ENCODE peak calls at places on chromosome 15, in six cellular contexts. S is iPS DF 6.9; H is stimulated activated CD4-positive, alpha-beta T cell treated with anti-CD3 and anti-CD28 coated beads, Interleukin-2, amount 100 ng/mL, for 48 hours; O is ELR; A is left cardiac atrium; M is NCI-H460. T is an unnamed sample.

GRCh38 chr15:25345943-25346342 is 92.9 kb downstream of the UBE3A start:
- DNase-seq in S (no peak), H (no peak), O (peak), A (peak), M (no peak), T (peak)

GRCh38 chr15:38547255-38547997 is 17.2 kb downstream of the RASGRP1 start:
- DNase-seq in S (no peak), H (no peak), O (peak), A (no peak), M (no peak), T (peak)

GRCh38 chr15:100336061-100336460 is 5.7 kb downstream of the ADAMTS17 start:
- DNase-seq in S (no peak), H (no peak), O (no peak), A (no peak), M (no peak), T (no peak)

GRCh38 chr15:59349715-59350420 is 22.8 kb downstream of the MYO1E start:
- DNase-seq in S (no peak), H (no peak), O (peak), A (peak), M (peak), T (peak)

GRCh38 chr15:55403531-55403930 is 4.6 kb downstream of the CCPG1 start:
- DNase-seq in S (no peak), H (no peak), O (peak), A (no peak), M (peak), T (peak)

GRCh38 chr15:83289160-83289559 is 4.7 kb upstream of the BNC1 start:
- DNase-seq in S (no peak), H (no peak), O (peak), A (no peak), M (no peak), T (peak)

GRCh38 chr15:42137461-42138261 is 18.8 kb downstream of the PLA2G4F start:
- DNase-seq in S (peak), H (peak), O (peak), A (no peak), M (peak), T (peak)

GRCh38 chr15:61661791-61662190 is 398.5 kb downstream of the VPS13C start:
- DNase-seq in S (no peak), H (no peak), O (no peak), A (peak), M (no peak), T (no peak)

GRCh38 chr15:47194718-47195117 is 522.6 kb upstream of the SEMA6D start:
- DNase-seq in S (no peak), H (no peak), O (peak), A (no peak), M (no peak), T (peak)

GRCh38 chr15:73244333-73244732 is 124.4 kb downstream of the HCN4 start:
- DNase-seq in S (no peak), H (no peak), O (peak), A (no peak), M (peak), T (no peak)

GRCh38 chr15:69593981-69594966 is 141.7 kb downstream of the RPLP1 start:
- DNase-seq in S (no peak), H (no peak), O (no peak), A (peak), M (peak), T (peak)

GRCh38 chr15:25465835-25466234 is 27.0 kb upstream of the UBE3A start:
- DNase-seq in S (no peak), H (no peak), O (no peak), A (no peak), M (no peak), T (no peak)

GRCh38 chr15:69119692-69120395 is 40.6 kb upstream of the GLCE start:
- DNase-seq in S (no peak), H (no peak), O (no peak), A (no peak), M (no peak), T (no peak)

GRCh38 chr15:44489464-44489863 is 47.5 kb upstream of the EIF3J start:
- DNase-seq in S (no peak), H (no peak), O (peak), A (no peak), M (no peak), T (peak)

GRCh38 chr15:87293016-87293415 is 963.5 kb downstream of the NTRK3 start:
- DNase-seq in S (no peak), H (no peak), O (peak), A (no peak), M (no peak), T (no peak)

GRCh38 chr15:39040861-39041260 is 476.2 kb upstream of the RASGRP1 start:
- DNase-seq in S (no peak), H (no peak), O (no peak), A (no peak), M (no peak), T (no peak)

GRCh38 chr15:45097466-45097865 is 16.5 kb downstream of the DUOX2 start:
- DNase-seq in S (no peak), H (no peak), O (no peak), A (no peak), M (no peak), T (no peak)

GRCh38 chr15:68620721-68621528 is 42.1 kb downstream of the CORO2B start:
- DNase-seq in S (no peak), H (no peak), O (peak), A (peak), M (no peak), T (peak)

GRCh38 chr15:55279746-55280351 is 9.8 kb downstream of the RAB27A start:
- DNase-seq in S (no peak), H (no peak), O (peak), A (no peak), M (no peak), T (peak)

GRCh38 chr15:74376825-74377581 is 9.6 kb upstream of the CYP11A1 start:
- DNase-seq in S (no peak), H (no peak), O (no peak), A (no peak), M (no peak), T (no peak)

GRCh38 chr15:100986158-100986896 is 67.2 kb downstream of the LRRK1 start:
- DNase-seq in S (no peak), H (no peak), O (no peak), A (no peak), M (no peak), T (no peak)

GRCh38 chr15:101156509-101157159 is 95.2 kb downstream of the CHSY1 start:
- DNase-seq in S (no peak), H (no peak), O (no peak), A (no peak), M (no peak), T (no peak)

GRCh38 chr15:57537072-57537471 is 54.6 kb upstream of the MYZAP start:
- DNase-seq in S (no peak), H (no peak), O (peak), A (peak), M (no peak), T (peak)

GRCh38 chr15:67134577-67135492 is 69.4 kb downstream of the SMAD3 start:
- DNase-seq in S (no peak), H (no peak), O (no peak), A (no peak), M (no peak), T (no peak)

GRCh38 chr15:57390583-57390982 is 14.3 kb downstream of the CGNL1 start:
- DNase-seq in S (no peak), H (no peak), O (no peak), A (no peak), M (no peak), T (no peak)

GRCh38 chr15:90930861-90931629 is 1.3 kb downstream of the HDDC3 start:
- DNase-seq in S (no peak), H (no peak), O (peak), A (no peak), M (no peak), T (peak)

GRCh38 chr15:64883997-64884511 is 27.6 kb upstream of the ANKDD1A start:
- DNase-seq in S (no peak), H (peak), O (peak), A (peak), M (no peak), T (peak)

GRCh38 chr15:42461261-42461660 is 29.7 kb downstream of the ZNF106 start:
- DNase-seq in S (no peak), H (no peak), O (no peak), A (no peak), M (no peak), T (no peak)

GRCh38 chr15:37104413-37105392 is 4.4 kb upstream of the MEIS2 start:
- DNase-seq in S (no peak), H (no peak), O (no peak), A (no peak), M (no peak), T (peak)

GRCh38 chr15:37907136-37907535 is 27.3 kb upstream of the TMCO5A start:
- DNase-seq in S (no peak), H (no peak), O (peak), A (no peak), M (no peak), T (peak)

GRCh38 chr15:55319537-55320325 is 709 bp downstream of the PIGB start:
- DNase-seq in S (no peak), H (no peak), O (peak), A (no peak), M (no peak), T (peak)

GRCh38 chr15:98870788-98871187 is 136.8 kb downstream of the PGPEP1L start:
- DNase-seq in S (no peak), H (no peak), O (no peak), A (peak), M (no peak), T (no peak)

GRCh38 chr15:40296561-40297230 is 11.0 kb downstream of the PLCB2 start:
- DNase-seq in S (no peak), H (no peak), O (no peak), A (no peak), M (no peak), T (no peak)

GRCh38 chr15:73936181-73936580 is 9.9 kb downstream of the LOXL1 start:
- DNase-seq in S (no peak), H (no peak), O (no peak), A (no peak), M (no peak), T (peak)

GRCh38 chr15:78681306-78682012 is 40.4 kb upstream of the CHRNB4 start:
- DNase-seq in S (no peak), H (no peak), O (no peak), A (no peak), M (no peak), T (no peak)